ENCODE peak calls at places on chromosome 20, in nine cellular contexts. C is fibroblast of mammary gland, E is SW480, Y is endothelial cell, B is GM03348, T is C1 segment of cervical spinal cord, Z is ELR, S is HS-5, W is T-helper 2 cell. H is an unnamed sample.

GRCh38 chr20:46088409-46089075 is 1.2 kb downstream of the NCOA5 start:
- DNase-seq in C (peak), E (peak), Y (no peak), B (peak), T (no peak), Z (peak), S (no peak), W (peak), H (no peak)

GRCh38 chr20:43799150-43799711 is 72.4 kb upstream of the GTSF1L start:
- DNase-seq in C (peak), E (no peak), Y (no peak), B (peak), T (no peak), Z (peak), S (no peak), W (peak), H (no peak)

GRCh38 chr20:50271674-50272412 is 81.2 kb downstream of the CEBPB start:
- DNase-seq in C (no peak), E (no peak), Y (no peak), B (no peak), T (no peak), Z (no peak), S (no peak), W (no peak), H (no peak)

GRCh38 chr20:8156603-8157079 is 24.6 kb downstream of the PLCB1 start:
- DNase-seq in C (peak), E (peak), Y (no peak), B (peak), T (no peak), Z (peak), S (no peak), W (peak), H (no peak)

GRCh38 chr20:41617059-41617921 is 887 bp downstream of the CHD6 start:
- DNase-seq in C (peak), E (peak), Y (peak), B (peak), T (no peak), Z (peak), S (peak), W (peak), H (peak)

GRCh38 chr20:49712118-49712517 is 1.6 kb downstream of the B4GALT5 start:
- DNase-seq in C (no peak), E (no peak), Y (no peak), B (no peak), T (no peak), Z (no peak), S (no peak), W (no peak), H (no peak)

GRCh38 chr20:52001999-52002666 is 189.4 kb downstream of the ZFP64 start:
- DNase-seq in C (peak), E (peak), Y (peak), B (no peak), T (no peak), Z (peak), S (no peak), W (no peak), H (no peak)

GRCh38 chr20:42181064-42181463 is 562.9 kb upstream of the CHD6 start:
- DNase-seq in C (no peak), E (no peak), Y (no peak), B (no peak), T (no peak), Z (no peak), S (no peak), W (no peak), H (no peak)

GRCh38 chr20:11216451-11217314 is 542.9 kb upstream of the JAG1 start:
- DNase-seq in C (no peak), E (peak), Y (no peak), B (peak), T (no peak), Z (no peak), S (no peak), W (no peak), H (no peak)

GRCh38 chr20:45629496-45630100 is at the start of gene WFDC10A:
- DNase-seq in C (peak), E (peak), Y (peak), B (peak), T (no peak), Z (peak), S (no peak), W (peak), H (no peak)

GRCh38 chr20:59005523-59006166 is 1.4 kb downstream of the CTSZ start:
- DNase-seq in C (no peak), E (no peak), Y (no peak), B (no peak), T (no peak), Z (no peak), S (no peak), W (no peak), H (no peak)

GRCh38 chr20:16018881-16019280 is 554.4 kb downstream of the KIF16B start:
- DNase-seq in C (peak), E (no peak), Y (no peak), B (no peak), T (no peak), Z (peak), S (no peak), W (no peak), H (no peak)

GRCh38 chr20:23125625-23126191 is 39.6 kb upstream of the CD93 start:
- DNase-seq in C (peak), E (no peak), Y (no peak), B (peak), T (no peak), Z (no peak), S (no peak), W (no peak), H (no peak)

GRCh38 chr20:32535953-32536823 is 48.9 kb downstream of the NOL4L start:
- DNase-seq in C (no peak), E (peak), Y (peak), B (peak), T (no peak), Z (peak), S (no peak), W (peak), H (peak)

GRCh38 chr20:62238569-62239277 is 402 bp downstream of the OSBPL2 start:
- DNase-seq in C (no peak), E (peak), Y (no peak), B (peak), T (no peak), Z (peak), S (no peak), W (no peak), H (no peak)

GRCh38 chr20:51540585-51540984 is 1.9 kb downstream of the NFATC2 start:
- DNase-seq in C (no peak), E (no peak), Y (no peak), B (no peak), T (no peak), Z (no peak), S (no peak), W (peak), H (peak)

GRCh38 chr20:63036266-63036665 is 29.5 kb upstream of the BHLHE23 start:
- DNase-seq in C (no peak), E (no peak), Y (no peak), B (no peak), T (no peak), Z (no peak), S (no peak), W (no peak), H (no peak)

GRCh38 chr20:43583982-43584432 is 6.7 kb upstream of the IFT52 start:
- DNase-seq in C (peak), E (peak), Y (no peak), B (peak), T (no peak), Z (peak), S (peak), W (no peak), H (no peak)

GRCh38 chr20:56625837-56626236 is 3.3 kb upstream of the TFAP2C start:
- DNase-seq in C (no peak), E (no peak), Y (no peak), B (no peak), T (no peak), Z (no peak), S (no peak), W (no peak), H (no peak)

GRCh38 chr20:64040231-64041039 is 4.5 kb downstream of the C20orf204 start:
- DNase-seq in C (no peak), E (no peak), Y (no peak), B (no peak), T (no peak), Z (no peak), S (no peak), W (no peak), H (no peak)

GRCh38 chr20:444862-445426 is 17.4 kb downstream of the TBC1D20 start:
- DNase-seq in C (peak), E (no peak), Y (no peak), B (no peak), T (no peak), Z (peak), S (no peak), W (no peak), H (no peak)

GRCh38 chr20:57398231-57398821 is 7.1 kb downstream of the RBM38 start:
- DNase-seq in C (no peak), E (no peak), Y (no peak), B (no peak), T (no peak), Z (no peak), S (no peak), W (peak), H (peak)

GRCh38 chr20:37310951-37311350 is 21.5 kb downstream of the MANBAL start:
- DNase-seq in C (no peak), E (no peak), Y (no peak), B (no peak), T (no peak), Z (no peak), S (no peak), W (no peak), H (no peak)

GRCh38 chr20:32804022-32804715 is 15.6 kb upstream of the MAPRE1 start:
- DNase-seq in C (no peak), E (no peak), Y (no peak), B (no peak), T (no peak), Z (no peak), S (no peak), W (no peak), H (no peak)

GRCh38 chr20:23296841-23297701 is 53.5 kb upstream of the NXT1 start:
- DNase-seq in C (peak), E (no peak), Y (no peak), B (peak), T (no peak), Z (peak), S (no peak), W (no peak), H (no peak)

H was measured in stimulated activated naive CD4-positive, alpha-beta T cell treated with Interleukin-2 at 50 U/mL for 16 hours.